ENCODE peak calls at places on chromosome 12, in five cellular contexts. S is pancreas, T is BE2C, V is fibroblast of lung, E is gastrocnemius medialis. C is an unnamed sample. For H3K27me3, the result is how much of the 10 kb centered on the place peaks cover.

GRCh38 chr12:107377596-107378385 is 284.4 kb upstream of the CRY1 start:
- DNase-seq in S (no peak), T (no peak), V (peak), E (no peak), C (no peak)

GRCh38 chr12:116539905-116540482 is 19.2 kb upstream of the MAP1LC3B2 start:
- DNase-seq in S (no peak), T (peak), V (peak), E (no peak), C (no peak)

GRCh38 chr12:49187184-49187583 is 1.7 kb downstream of the TUBA1A start:
- DNase-seq in S (no peak), T (peak), V (peak), E (no peak), C (no peak)

GRCh38 chr12:1732914-1733313 is 42.0 kb downstream of the ADIPOR2 start:
- DNase-seq in S (no peak), T (no peak), V (no peak), E (no peak), C (no peak)

GRCh38 chr12:112309797-112310196 is 72.4 kb downstream of the HECTD4 start:
- DNase-seq in S (no peak), T (no peak), V (peak), E (no peak), C (peak)

GRCh38 chr12:126430921-126431320 is 1365.7 kb downstream of the AACS start:
- DNase-seq in S (no peak), T (no peak), V (no peak), E (no peak), C (no peak)

GRCh38 chr12:18165889-18166288 is 75.9 kb upstream of the RERGL start:
- DNase-seq in S (no peak), T (no peak), V (no peak), E (no peak), C (no peak)

GRCh38 chr12:93379432-93380308 is 1.9 kb downstream of the NUDT4 start:
- DNase-seq in S (no peak), T (no peak), V (peak), E (no peak), C (no peak)

GRCh38 chr12:3117628-3118027 is 40.4 kb downstream of the TSPAN9 start:
- DNase-seq in S (peak), T (no peak), V (peak), E (no peak), C (no peak)

GRCh38 chr12:69275471-69275891 is 36.1 kb downstream of the CPSF6 start:
- DNase-seq in S (no peak), T (no peak), V (peak), E (no peak), C (no peak)

GRCh38 chr12:90631581-90631980 is 323.4 kb downstream of the CCER1 start:
- DNase-seq in S (no peak), T (no peak), V (no peak), E (no peak), C (no peak)

GRCh38 chr12:48122065-48122834 is 3.1 kb downstream of the PFKM start:
- DNase-seq in S (no peak), T (no peak), V (no peak), E (peak), C (no peak)

GRCh38 chr12:91406920-91407341 is 224.3 kb upstream of the DCN start:
- DNase-seq in S (no peak), T (no peak), V (peak), E (no peak), C (peak)

GRCh38 chr12:108039794-108040193 is 89.3 kb upstream of the WSCD2 start:
- DNase-seq in S (no peak), T (no peak), V (no peak), E (no peak), C (no peak)

GRCh38 chr12:51848843-51849735 is 571 bp upstream of the FIGNL2 start:
- DNase-seq in S (no peak), T (no peak), V (no peak), E (no peak), C (no peak)

GRCh38 chr12:54349658-54350057 is 14.6 kb downstream of the GPR84 start:
- DNase-seq in S (no peak), T (no peak), V (no peak), E (no peak), C (no peak)

GRCh38 chr12:103560604-103561101 is 26.4 kb upstream of the STAB2 start:
- DNase-seq in S (no peak), T (no peak), V (peak), E (no peak), C (no peak)

GRCh38 chr12:118418385-118419057 is 42.2 kb downstream of the SUDS3 start:
- DNase-seq in S (no peak), T (no peak), V (no peak), E (no peak), C (no peak)

GRCh38 chr12:124174406-124174805 is 120.5 kb upstream of the RFLNA start:
- DNase-seq in S (no peak), T (no peak), V (peak), E (no peak), C (no peak)

GRCh38 chr12:10221846-10222245 is 9.2 kb downstream of the GABARAPL1 start:
- DNase-seq in S (no peak), T (no peak), V (no peak), E (no peak), C (no peak)

GRCh38 chr12:131950182-131950913 is 606 bp downstream of the EP400 start:
- DNase-seq in S (peak), T (peak), V (no peak), E (no peak), C (peak)

GRCh38 chr12:104632724-104633181 is 176.0 kb downstream of the CHST11 start:
- DNase-seq in S (no peak), T (no peak), V (peak), E (no peak), C (no peak)

GRCh38 chr12:59115526-59115925 is 195.2 kb upstream of the LRIG3 start:
- DNase-seq in S (no peak), T (no peak), V (peak), E (no peak), C (no peak)

GRCh38 chr12:5220835-5221234 is 177.2 kb downstream of the KCNA5 start:
- DNase-seq in S (no peak), T (no peak), V (peak), E (no peak), C (no peak)

GRCh38 chr12:122137229-122137628 is 36.8 kb downstream of the IL31 start:
- DNase-seq in S (no peak), T (peak), V (no peak), E (no peak), C (no peak)

GRCh38 chr12:109492371-109492770 is 14.9 kb downstream of the UBE3B start:
- DNase-seq in S (no peak), T (no peak), V (no peak), E (no peak), C (no peak)

GRCh38 chr12:53078425-53079225 is 565 bp downstream of the SPRYD3 start:
- DNase-seq in S (peak), T (no peak), V (peak), E (no peak), C (no peak)

GRCh38 chr12:50825372-50825838 is 17.3 kb upstream of the TMPRSS12 start:
- DNase-seq in S (no peak), T (no peak), V (peak), E (no peak), C (peak)

GRCh38 chr12:50828121-50828520 is 14.6 kb upstream of the TMPRSS12 start:
- DNase-seq in S (no peak), T (no peak), V (no peak), E (no peak), C (no peak)

GRCh38 chr12:50820177-50820576 is 22.5 kb upstream of the TMPRSS12 start:
- DNase-seq in S (no peak), T (no peak), V (no peak), E (no peak), C (no peak)

GRCh38 chr12:50822082-50822481 is 20.6 kb upstream of the TMPRSS12 start:
- DNase-seq in S (no peak), T (no peak), V (no peak), E (no peak), C (no peak)

DNA sequence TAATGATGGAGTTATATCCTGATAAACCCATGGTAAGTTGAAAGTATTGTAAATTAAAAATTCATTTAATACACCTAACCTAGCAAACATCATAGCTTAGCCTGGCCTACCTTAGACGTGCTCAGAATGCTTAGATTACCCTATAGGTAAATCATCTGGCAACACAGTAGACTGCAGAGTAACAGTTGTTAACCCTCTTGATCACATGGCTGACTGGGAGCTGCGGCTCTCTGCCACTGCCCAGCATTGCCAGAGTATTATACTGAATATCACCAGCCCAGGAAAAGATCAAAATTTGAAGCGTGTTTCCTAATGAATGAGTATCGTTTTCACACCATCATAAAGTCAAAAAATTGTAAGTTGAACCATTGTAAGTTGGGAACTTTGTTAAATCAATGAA is 17.8 kb upstream of the TMPRSS12 start:
- DNase-seq in S (no peak), T (no peak), V (no peak), E (peak), C (no peak)
- H3K4me3 ChIP-seq in S (no peak), T (no peak), V (no peak), E (no peak), C (no peak)

DNA sequence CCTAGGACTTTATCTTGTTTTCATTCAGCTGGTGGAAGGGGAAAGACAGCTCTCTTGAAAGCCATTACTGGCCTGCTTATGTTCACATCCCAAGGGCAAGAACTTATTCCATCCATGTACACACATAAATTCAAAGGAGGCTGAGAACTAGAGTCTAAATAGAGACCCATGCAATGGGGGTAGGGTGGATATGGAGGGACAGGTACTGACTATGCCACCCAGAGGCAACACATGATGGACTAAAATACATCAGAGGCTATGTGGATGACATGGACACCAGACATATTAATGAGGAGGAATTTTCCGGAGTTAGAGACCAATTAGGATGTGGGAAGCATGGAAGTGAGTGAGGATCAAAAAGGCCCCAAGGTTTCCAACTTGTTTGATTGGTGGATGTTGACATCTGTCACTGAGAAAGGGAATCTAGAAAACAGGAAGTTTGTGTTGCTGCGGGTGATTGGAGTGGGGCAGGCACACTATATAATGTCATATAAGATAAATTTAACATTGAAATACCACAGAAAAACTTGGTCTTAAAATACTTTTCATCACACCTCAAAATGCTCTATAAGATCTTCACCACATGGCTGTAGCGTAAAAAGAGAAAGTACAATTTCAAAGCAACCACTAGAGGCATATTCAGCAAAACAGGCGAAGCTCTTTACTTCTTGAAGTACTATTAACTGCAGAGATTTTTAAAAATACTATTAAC is 130.4 kb downstream of the GRIP1 start:
- DNase-seq in S (no peak), T (no peak), V (no peak), E (no peak), C (no peak)
- TF ChIP-seq CTCF in S (no peak), T (no peak), V (no peak), E (no peak), C (peak)

GRCh38 chr12:57738142-57738474 is 434 bp downstream of the AGAP2 start:
- DNase-seq in S (no peak), T (no peak), V (no peak), E (no peak), C (no peak)

GRCh38 chr12:57737467-57738141 is 938 bp downstream of the AGAP2 start:
- DNase-seq in S (peak), T (peak), V (no peak), E (no peak), C (no peak)

GRCh38 chr12:57739914-57740538 is 1.5 kb upstream of the AGAP2 start:
- DNase-seq in S (no peak), T (no peak), V (no peak), E (no peak), C (no peak)

GRCh38 chr12:57739387-57739786 is 845 bp upstream of the AGAP2 start:
- DNase-seq in S (no peak), T (no peak), V (no peak), E (no peak), C (no peak)

GRCh38 chr12:57738661-57739237 is at the start of gene AGAP2:
- DNase-seq in S (no peak), T (peak), V (peak), E (no peak), C (no peak)
- H3K27me3 ChIP-seq in S (under half), T (half or more), V (half or more), E (half or more), C (under half)

DNA sequence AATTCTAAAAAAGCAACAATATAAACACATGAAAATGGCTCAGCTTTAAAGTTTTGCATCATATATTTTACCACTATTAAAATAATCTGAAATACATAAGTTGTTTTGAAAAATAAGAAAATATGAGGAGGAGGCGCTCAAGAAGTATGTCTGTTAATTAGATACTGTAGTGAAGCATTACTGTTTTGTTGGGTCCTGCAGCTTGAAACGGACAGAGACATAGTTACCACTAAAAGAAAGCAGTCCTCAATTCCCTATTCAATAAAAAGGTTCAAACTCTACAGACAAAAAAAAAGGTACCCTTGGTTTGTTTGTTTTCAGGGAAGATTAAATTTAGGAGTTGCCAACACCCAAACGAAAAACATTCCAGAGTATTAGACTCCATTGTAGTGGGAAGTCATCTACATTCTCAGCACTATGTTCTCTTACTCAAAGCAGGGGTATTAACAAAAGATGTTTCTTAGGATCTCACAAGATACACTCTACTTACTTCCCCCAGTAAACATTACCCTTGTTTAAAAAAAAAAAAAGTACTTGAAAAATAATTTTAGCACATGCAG is 3.0 kb downstream of the PAWR start:
- DNase-seq in S (no peak), T (no peak), V (no peak), E (no peak), C (no peak)
- H3K4me3 ChIP-seq in S (peak), T (no peak), V (peak), E (no peak), C (peak)

DNA sequence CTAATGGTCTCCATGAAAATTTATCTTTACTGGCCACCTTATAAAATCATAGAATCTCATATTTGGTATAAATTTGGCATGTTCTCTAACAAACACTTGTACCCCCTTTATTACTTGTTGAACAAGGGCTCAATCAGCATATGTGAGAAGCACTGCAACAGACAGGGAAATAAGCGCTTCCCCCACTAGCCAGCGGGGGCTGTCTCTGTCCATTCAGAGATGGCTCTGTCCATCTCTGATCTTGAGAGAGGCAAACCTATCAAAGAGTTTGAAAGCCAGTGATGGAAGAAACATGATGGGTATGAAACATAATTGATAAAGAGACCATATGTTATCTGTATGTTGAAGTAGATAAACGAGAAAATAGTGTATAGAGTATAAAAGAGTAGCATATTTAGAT is 326.8 kb downstream of the PDZRN4 start:
- DNase-seq in S (no peak), T (no peak), V (no peak), E (no peak), C (no peak)
- TF ChIP-seq CTCF in S (no peak), T (no peak), V (peak), E (no peak), C (peak)